ENCODE peak calls at places on chromosomes 1 and 21, in eight cellular contexts. P is A549, O is IMR-90, A is prostate gland, X is suprapubic skin, M is H1, G is Peyer's patch, H is upper lobe of left lung. T is an unnamed sample.
A peak's percentile ranks its signal among the peaks of the same experiment; 100 is the strongest.

GRCh38 chr1:231796141-231796540 is 169.6 kb downstream of the DISC1 start:
- DNase-seq in P (no peak), O (no peak), A (no peak), X (no peak), M (no peak), G (no peak), H (no peak), T (no peak)

GRCh38 chr1:231814031-231814430 is 187.4 kb downstream of the DISC1 start:
- DNase-seq in P (no peak), O (no peak), A (no peak), X (no peak), M (no peak), G (no peak), H (no peak), T (no peak)

GRCh38 chr21:42297372-42297771 is 17.8 kb downstream of the TFF3 start:
- DNase-seq in P (no peak), O (no peak), A (no peak), X (no peak), M (no peak), G (no peak), H (no peak), T (no peak)

GRCh38 chr1:229557913-229558414 is 543 bp downstream of the ABCB10 start:
- DNase-seq in P (peak; percentile 55), O (no peak), A (peak; percentile 23), X (no peak), M (peak; percentile 70), G (peak; percentile 27), H (peak; percentile 92), T (no peak)

GRCh38 chr21:28632718-28633408 is 359.8 kb downstream of the LTN1 start:
- DNase-seq in P (no peak), O (peak; percentile 83), A (peak; percentile 15), X (no peak), M (no peak), G (no peak), H (no peak), T (no peak)

GRCh38 chr1:177943999-177944672 is 25.7 kb downstream of the SEC16B start:
- DNase-seq in P (no peak), O (no peak), A (no peak), X (no peak), M (no peak), G (no peak), H (peak; percentile 30), T (no peak)

GRCh38 chr1:41643422-41643821 is 158.9 kb upstream of the EDN2 start:
- DNase-seq in P (no peak), O (no peak), A (no peak), X (no peak), M (no peak), G (no peak), H (no peak), T (peak; percentile 70)

GRCh38 chr1:245234217-245235120 is 79.7 kb downstream of the KIF26B start:
- DNase-seq in P (no peak), O (no peak), A (no peak), X (no peak), M (peak; percentile 72), G (no peak), H (no peak), T (no peak)

GRCh38 chr1:212044851-212045250 is 9.3 kb downstream of the DTL start:
- DNase-seq in P (no peak), O (no peak), A (no peak), X (no peak), M (no peak), G (no peak), H (no peak), T (no peak)

GRCh38 chr1:162029205-162029604 is 5.5 kb upstream of the OLFML2B start:
- DNase-seq in P (no peak), O (no peak), A (no peak), X (no peak), M (no peak), G (no peak), H (no peak), T (no peak)

GRCh38 chr1:205447457-205448415 is 8.1 kb downstream of the BLACAT1 start:
- DNase-seq in P (no peak), O (no peak), A (no peak), X (no peak), M (peak; percentile 85), G (no peak), H (peak; percentile 64), T (no peak)

GRCh38 chr1:63435136-63435535 is 67.7 kb downstream of the ALG6 start:
- DNase-seq in P (no peak), O (peak; percentile 7), A (no peak), X (no peak), M (no peak), G (no peak), H (no peak), T (no peak)

GRCh38 chr1:200963076-200963475 is 60.4 kb downstream of the KIF21B start:
- DNase-seq in P (no peak), O (no peak), A (no peak), X (no peak), M (no peak), G (no peak), H (no peak), T (no peak)

DNA sequence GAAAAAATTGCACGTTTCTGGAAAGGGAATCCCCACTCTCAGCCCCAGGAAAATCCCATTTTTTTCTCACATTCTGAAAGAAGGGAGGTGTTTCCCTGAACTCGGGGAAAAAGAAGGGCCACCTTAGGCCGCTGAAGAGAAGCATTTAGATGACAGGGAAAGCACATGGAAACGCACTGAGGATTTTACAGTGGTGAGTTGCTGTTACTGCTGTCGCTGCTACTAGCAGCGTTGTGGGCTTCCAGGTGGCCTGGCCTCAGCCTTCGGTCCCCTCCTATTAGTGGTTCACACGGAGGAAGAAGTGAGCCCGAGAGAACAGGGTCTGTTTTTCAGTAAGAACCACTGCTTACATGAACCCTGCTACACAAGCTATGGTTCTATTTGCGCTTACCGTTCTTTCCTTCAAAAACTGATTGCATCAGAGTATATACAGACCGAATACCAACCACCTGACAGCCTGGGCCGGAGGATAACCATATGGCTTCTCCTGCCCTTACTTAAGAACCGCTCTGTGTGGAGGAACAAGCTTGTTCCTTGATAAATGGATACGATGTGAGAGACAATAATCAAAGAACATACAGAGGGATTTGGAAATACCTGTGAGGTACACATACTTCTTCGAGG is 986 bp upstream of the KCNT2 start:
- DNase-seq in P (peak; percentile 1), O (peak; percentile 11), A (no peak), X (no peak), M (no peak), G (no peak), H (no peak), T (peak; percentile 13)
- TF ChIP-seq CTCF in P (no peak), O (no peak), A (peak; percentile 18), X (peak; percentile 2), M (peak; percentile 4), G (no peak), H (no peak), T (no peak)

GRCh38 chr21:45363921-45364463 is 41.0 kb upstream of the COL18A1 start:
- DNase-seq in P (peak; percentile 86), O (peak; percentile 99), A (peak; percentile 48), X (peak; percentile 91), M (no peak), G (peak; percentile 26), H (no peak), T (peak; percentile 95)
- TF ChIP-seq POLR2A in P (no peak), O (peak; percentile 85), A (no peak), X (no peak), M (no peak), G (no peak), H (no peak), T (no peak)

DNA sequence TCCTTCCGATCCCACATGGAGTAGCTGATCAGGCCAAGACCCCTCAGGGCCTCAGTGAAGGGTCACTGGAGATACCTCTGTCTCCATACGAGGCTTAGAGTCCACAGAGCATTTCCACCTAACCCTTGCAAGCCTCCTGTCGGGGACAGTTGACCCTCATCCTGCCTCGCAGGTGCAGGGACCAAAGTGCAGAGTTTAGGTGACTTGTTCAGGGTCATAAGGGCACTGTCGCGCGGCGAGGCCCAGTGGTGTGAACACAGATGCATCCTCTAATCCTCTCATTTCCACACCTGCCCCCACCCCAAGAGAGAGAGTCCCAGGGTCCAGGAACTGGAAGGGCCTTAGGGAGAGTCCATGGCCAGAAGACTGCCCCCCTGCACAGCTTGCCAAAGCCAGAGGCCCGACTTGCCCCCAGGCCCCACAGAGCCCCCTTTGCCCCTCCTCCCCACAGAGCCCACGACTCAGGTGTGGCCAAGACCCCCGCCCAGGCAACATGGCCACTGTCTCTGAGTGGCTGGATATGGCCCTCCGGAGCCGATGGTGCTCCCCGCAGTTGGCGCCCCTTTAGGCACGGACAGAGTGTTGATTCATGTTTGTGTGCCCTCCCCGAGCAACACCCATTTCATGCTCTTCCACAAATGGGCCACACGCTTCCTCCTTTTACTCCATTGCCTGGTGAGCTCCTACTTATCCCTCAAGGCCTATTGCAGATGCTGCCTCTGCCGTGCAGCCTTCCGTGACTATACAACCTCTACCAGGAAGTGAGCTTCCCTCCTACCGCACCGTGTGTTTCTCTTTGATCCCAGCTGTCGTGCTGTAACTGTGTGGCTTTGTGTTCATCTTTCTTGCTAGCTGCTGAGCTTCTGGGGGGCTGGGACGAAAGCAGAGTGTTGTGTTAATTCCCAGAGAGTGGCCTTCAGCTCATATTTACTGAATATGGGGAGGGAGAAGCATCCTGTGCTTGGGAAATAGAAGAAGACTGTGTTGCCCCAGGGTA is 1.7 kb downstream of the TRPM2 start:
- DNase-seq in P (no peak), O (no peak), A (no peak), X (no peak), M (no peak), G (peak; percentile 62), H (no peak), T (no peak)
- H3K4me3 ChIP-seq in P (no peak overlapping the region), O (no peak overlapping the region), A (no peak overlapping the region), X (no peak overlapping the region), M (no peak overlapping the region), G (peak overlapping the region; percentile 37), H (peak overlapping the region; percentile 38), T (no peak overlapping the region)

GRCh38 chr1:198687429-198687828 is 48.6 kb downstream of the PTPRC start:
- DNase-seq in P (no peak), O (no peak), A (no peak), X (no peak), M (no peak), G (no peak), H (no peak), T (peak; percentile 59)

GRCh38 chr1:198681831-198682756 is 43.3 kb downstream of the PTPRC start:
- DNase-seq in P (no peak), O (peak; percentile 93), A (peak; percentile 35), X (peak; percentile 70), M (no peak), G (peak; percentile 88), H (no peak), T (peak; percentile 76)

GRCh38 chr1:198683449-198683848 is 44.6 kb downstream of the PTPRC start:
- DNase-seq in P (no peak), O (no peak), A (no peak), X (no peak), M (no peak), G (no peak), H (no peak), T (no peak)

GRCh38 chr1:198691063-198691462 is 52.2 kb downstream of the PTPRC start:
- DNase-seq in P (no peak), O (no peak), A (no peak), X (no peak), M (no peak), G (no peak), H (no peak), T (no peak)

DNA sequence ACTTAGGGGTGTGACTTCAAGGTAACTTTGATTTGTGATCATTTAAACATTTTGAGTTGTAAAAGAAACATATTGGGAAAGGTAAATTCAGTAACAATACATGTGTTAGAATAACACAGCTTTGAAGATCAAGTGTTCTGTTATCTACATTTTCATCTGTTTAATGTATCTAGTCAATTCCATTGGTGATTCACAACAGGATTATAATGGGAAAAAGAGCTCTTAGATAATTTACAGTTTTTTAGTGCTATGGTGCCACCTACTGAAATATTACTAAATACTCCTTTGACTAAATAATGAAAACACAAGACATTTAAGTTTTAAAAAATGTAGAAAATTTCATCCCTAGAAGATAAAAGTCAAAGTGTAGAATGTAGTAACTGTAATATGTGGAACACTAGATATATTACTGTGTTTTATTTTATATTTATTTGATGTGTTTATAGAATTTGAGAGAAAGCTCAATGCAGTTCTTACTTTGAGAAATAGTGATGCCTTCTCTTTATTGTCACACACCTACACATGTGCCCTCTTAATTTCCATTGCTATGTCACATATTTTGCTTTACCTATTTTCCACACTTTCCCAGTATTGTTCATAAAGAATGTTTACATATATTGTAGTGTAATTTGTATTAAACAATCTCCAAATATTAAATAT is 47.4 kb downstream of the PTPRC start:
- DNase-seq in P (no peak), O (peak; percentile 64), A (no peak), X (no peak), M (no peak), G (no peak), H (no peak), T (no peak)
- TF ChIP-seq CTCF in P (peak; percentile 59), O (peak; percentile 65), A (peak; percentile 54), X (no peak), M (no peak), G (peak; percentile 25), H (no peak), T (no peak)

T was measured in lower leg skin.